ENCODE peak calls at places on chromosomes 5 and 9, in seven cellular contexts. V is fibroblast of lung; A is HepG2; S is IMR-90; D is Peyer's patch; X is tibial nerve; J is CD8-positive, alpha-beta T cell. R is an unnamed sample. For H3K36me3, the result is how much of the 10 kb centered on the place peaks cover.

GRCh38 chr5:126920291-126920690 is 110.1 kb downstream of the MARCHF3 start:
- DNase-seq in V (peak), A (no peak), S (peak), D (no peak), X (no peak), J (no peak), R (peak)

GRCh38 chr9:87435189-87435880 is 62.3 kb upstream of the DAPK1 start:
- DNase-seq in V (no peak), A (no peak), S (no peak), D (no peak), X (no peak), J (no peak), R (no peak)

GRCh38 chr5:175686396-175686795 is 28.5 kb downstream of the HRH2 start:
- DNase-seq in V (no peak), A (no peak), S (no peak), D (no peak), X (no peak), J (no peak), R (no peak)

GRCh38 chr9:111939322-111939721 is 42.7 kb downstream of the UGCG start:
- DNase-seq in V (no peak), A (no peak), S (no peak), D (no peak), X (no peak), J (no peak), R (no peak)

GRCh38 chr9:97411789-97412627 is at the start of gene TDRD7:
- DNase-seq in V (peak), A (peak), S (peak), D (peak), X (peak), J (peak), R (peak)

GRCh38 chr5:125065114-125065513 is 318.7 kb upstream of the ZNF608 start:
- DNase-seq in V (no peak), A (no peak), S (no peak), D (no peak), X (no peak), J (no peak), R (no peak)

GRCh38 chr9:130992059-130993032 is 16.6 kb upstream of the LAMC3 start:
- DNase-seq in V (no peak), A (no peak), S (no peak), D (no peak), X (no peak), J (no peak), R (no peak)

GRCh38 chr5:59609501-59610265 is 283.8 kb downstream of the PDE4D start:
- DNase-seq in V (peak), A (no peak), S (no peak), D (no peak), X (no peak), J (no peak), R (no peak)

GRCh38 chr5:59745422-59745863 is 148.1 kb downstream of the PDE4D start:
- DNase-seq in V (peak), A (no peak), S (peak), D (no peak), X (no peak), J (no peak), R (peak)

GRCh38 chr5:172936441-172936840 is 22.8 kb upstream of the RPL26L1 start:
- DNase-seq in V (no peak), A (no peak), S (no peak), D (no peak), X (no peak), J (no peak), R (no peak)

GRCh38 chr9:98101868-98102273 is 17.2 kb downstream of the TRIM14 start:
- DNase-seq in V (no peak), A (no peak), S (peak), D (peak), X (no peak), J (peak), R (no peak)

GRCh38 chr5:4230531-4230904 is 634.9 kb downstream of the IRX1 start:
- DNase-seq in V (no peak), A (no peak), S (no peak), D (no peak), X (no peak), J (no peak), R (no peak)

GRCh38 chr5:65047225-65047624 is 278.5 kb downstream of the CWC27 start:
- DNase-seq in V (no peak), A (no peak), S (no peak), D (no peak), X (no peak), J (no peak), R (no peak)

GRCh38 chr9:77848897-77849296 is 182.7 kb downstream of the GNAQ start:
- DNase-seq in V (peak), A (no peak), S (peak), D (no peak), X (peak), J (no peak), R (peak)

GRCh38 chr9:113155911-113156559 is 5.2 kb downstream of the SLC31A2 start:
- DNase-seq in V (no peak), A (no peak), S (no peak), D (peak), X (no peak), J (peak), R (no peak)

GRCh38 chr9:84939766-84940165 is 270.2 kb downstream of the NTRK2 start:
- DNase-seq in V (no peak), A (no peak), S (no peak), D (no peak), X (no peak), J (no peak), R (no peak)

GRCh38 chr5:39605966-39606591 is 181.3 kb upstream of the DAB2 start:
- DNase-seq in V (peak), A (no peak), S (peak), D (no peak), X (no peak), J (no peak), R (no peak)

GRCh38 chr9:121841771-121842611 is 190.6 kb downstream of the DAB2IP start:
- DNase-seq in V (no peak), A (no peak), S (peak), D (no peak), X (no peak), J (no peak), R (no peak)

GRCh38 chr5:109694451-109694891 is 4.7 kb downstream of the MAN2A1 start:
- DNase-seq in V (peak), A (no peak), S (peak), D (no peak), X (no peak), J (no peak), R (peak)

GRCh38 chr9:127053908-127054307 is 68.5 kb downstream of the ANGPTL2 start:
- DNase-seq in V (no peak), A (no peak), S (no peak), D (no peak), X (no peak), J (no peak), R (no peak)

GRCh38 chr5:31407921-31408714 is 123.8 kb downstream of the DROSHA start:
- DNase-seq in V (peak), A (no peak), S (peak), D (no peak), X (no peak), J (no peak), R (no peak)

GRCh38 chr9:113151696-113152630 is 1.2 kb downstream of the SLC31A2 start:
- DNase-seq in V (no peak), A (no peak), S (no peak), D (no peak), X (peak), J (no peak), R (no peak)

GRCh38 chr9:4886698-4887097 is 94.0 kb downstream of the RCL1 start:
- DNase-seq in V (no peak), A (no peak), S (no peak), D (no peak), X (no peak), J (no peak), R (no peak)

GRCh38 chr5:153617190-153617589 is 126.7 kb downstream of the GRIA1 start:
- DNase-seq in V (no peak), A (no peak), S (peak), D (no peak), X (no peak), J (no peak), R (no peak)

GRCh38 chr5:141941307-141941706 is 16.7 kb downstream of the PCDH12 start:
- DNase-seq in V (peak), A (no peak), S (no peak), D (no peak), X (no peak), J (no peak), R (peak)

DNA sequence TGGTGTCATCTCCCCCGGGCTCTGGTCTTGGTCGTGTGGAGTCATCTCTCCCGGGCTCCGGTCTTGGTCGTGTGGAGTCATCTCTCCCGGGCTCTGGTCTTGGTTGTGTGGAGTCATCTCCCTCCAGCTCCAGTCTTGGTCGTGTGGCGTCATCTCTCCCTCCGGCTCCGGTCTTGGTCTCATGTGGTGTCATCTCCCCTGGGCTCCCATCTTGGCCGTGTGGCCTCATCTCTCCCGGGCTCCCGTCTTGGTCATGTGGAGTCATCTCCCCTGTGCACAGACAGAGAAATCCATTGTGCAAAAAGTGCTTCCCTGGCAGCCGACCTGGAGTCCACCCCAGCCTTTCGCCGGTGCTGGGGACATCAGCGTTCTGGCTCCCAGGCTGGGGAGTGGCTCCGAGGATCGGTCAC is 91.1 kb upstream of the CACNA1B start:
- DNase-seq in V (no peak), A (no peak), S (peak), D (no peak), X (no peak), J (no peak), R (no peak)
- H3K36me3 ChIP-seq in V (under half), A (under half), S (under half), D (under half), X (under half), J (half or more), R (under half)

GRCh38 chr5:1820926-1821325 is 19.7 kb downstream of the NDUFS6 start:
- DNase-seq in V (no peak), A (no peak), S (no peak), D (no peak), X (no peak), J (no peak), R (no peak)
- H3K36me3 ChIP-seq in V (under half), A (under half), S (under half), D (under half), X (under half), J (under half), R (half or more)

GRCh38 chr5:163444526-163444925 is 7.1 kb downstream of the CCNG1 start:
- DNase-seq in V (no peak), A (no peak), S (no peak), D (no peak), X (no peak), J (no peak), R (no peak)
- H3K36me3 ChIP-seq in V (under half), A (under half), S (under half), D (under half), X (under half), J (under half), R (half or more)

DNA sequence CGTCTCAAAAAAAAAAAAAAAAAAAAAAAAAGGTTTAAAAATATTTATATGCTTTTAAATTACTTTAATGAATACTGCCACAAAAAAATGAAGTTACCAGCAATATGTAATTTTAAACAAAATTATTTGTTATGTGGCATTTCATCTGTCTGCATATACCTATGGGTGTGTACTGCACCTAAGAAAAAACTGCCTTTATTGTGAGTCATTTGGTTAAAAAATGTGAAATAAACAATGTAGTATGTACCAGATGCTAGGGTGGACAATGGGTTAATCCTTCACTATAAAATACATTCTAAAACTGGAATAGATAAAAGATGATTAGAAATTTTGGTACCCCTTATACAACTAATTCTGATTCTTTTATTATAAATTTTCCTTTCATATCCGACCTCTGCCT is 12.3 kb downstream of the CHD1 start:
- DNase-seq in V (no peak), A (no peak), S (no peak), D (no peak), X (no peak), J (no peak), R (no peak)
- H3K36me3 ChIP-seq in V (under half), A (under half), S (under half), D (under half), X (under half), J (under half), R (half or more)

GRCh38 chr9:134832471-134832870 is 48.1 kb upstream of the FCN2 start:
- DNase-seq in V (no peak), A (no peak), S (no peak), D (no peak), X (no peak), J (no peak), R (no peak)
- H3K36me3 ChIP-seq in V (under half), A (under half), S (half or more), D (under half), X (under half), J (under half), R (under half)

R was measured in MG63.